ENCODE peak calls at places on chromosome 9, in five cellular contexts. Q is ovary, E is choroid plexus epithelial cell, Z is kidney, Y is dorsolateral prefrontal cortex. J is an unnamed sample.

GRCh38 chr9:114900937-114901802 is 29.2 kb downstream of the TNFSF8 start:
- DNase-seq in Y (no peak), E (peak), Z (no peak), Q (no peak), J (peak)

GRCh38 chr9:135958485-135958884 is 2.7 kb downstream of the UBAC1 start:
- DNase-seq in Y (no peak), Q (no peak), E (no peak), Z (no peak), J (no peak)

GRCh38 chr9:117365438-117365837 is 49.4 kb downstream of the ASTN2 start:
- DNase-seq in Q (no peak), E (no peak), Z (no peak), Y (no peak), J (no peak)

GRCh38 chr9:69351227-69351626 is 26.2 kb downstream of the ENTREP1 start:
- DNase-seq in E (no peak), Z (no peak), Y (no peak), Q (no peak), J (no peak)

GRCh38 chr9:127218818-127219217 is 45.8 kb upstream of the GARNL3 start:
- DNase-seq in Z (peak), Q (no peak), E (no peak), Y (no peak), J (no peak)

GRCh38 chr9:127018935-127019334 is 103.5 kb downstream of the ANGPTL2 start:
- DNase-seq in Q (no peak), Y (no peak), E (peak), Z (no peak), J (peak)

GRCh38 chr9:90432951-90433350 is 209.7 kb downstream of the DIRAS2 start:
- DNase-seq in Q (no peak), Y (no peak), E (peak), Z (no peak), J (no peak)

GRCh38 chr9:22392523-22392922 is 54.1 kb upstream of the DMRTA1 start:
- DNase-seq in Z (no peak), Q (no peak), E (no peak), Y (no peak), J (no peak)

GRCh38 chr9:134313470-134313869 is 12.8 kb upstream of the RXRA start:
- DNase-seq in Y (no peak), Q (no peak), Z (peak), E (no peak), J (no peak)

GRCh38 chr9:100856238-100856637 is 172.3 kb upstream of the PLPPR1 start:
- DNase-seq in E (no peak), Z (no peak), Y (no peak), Q (no peak), J (no peak)

GRCh38 chr9:127528407-127529251 is 77.3 kb downstream of the LRSAM1 start:
- DNase-seq in Z (no peak), E (peak), Q (no peak), Y (peak), J (no peak)

GRCh38 chr9:14316574-14317304 is 2.8 kb upstream of the NFIB start:
- DNase-seq in Z (no peak), E (no peak), Q (peak), Y (peak), J (no peak)

GRCh38 chr9:7791364-7791763 is 8.2 kb downstream of the DMAC1 start:
- DNase-seq in Z (no peak), E (no peak), Y (no peak), Q (no peak), J (no peak)

GRCh38 chr9:14180077-14180941 is 133.6 kb downstream of the NFIB start:
- DNase-seq in Z (no peak), E (no peak), Y (peak), Q (peak), J (peak)

GRCh38 chr9:116697341-116697740 is 10.2 kb downstream of the TRIM32 start:
- DNase-seq in Y (no peak), Q (no peak), Z (no peak), E (peak), J (peak)

GRCh38 chr9:19303216-19303615 is 72.7 kb downstream of the DENND4C start:
- DNase-seq in E (no peak), Q (no peak), Z (no peak), Y (no peak), J (no peak)

GRCh38 chr9:70120834-70121510 is 77.3 kb downstream of the MAMDC2 start:
- DNase-seq in Z (no peak), Y (no peak), E (peak), Q (peak), J (peak)

GRCh38 chr9:99820330-99821186 is 1.1 kb upstream of the NR4A3 start:
- DNase-seq in Y (peak), Z (peak), E (peak), Q (no peak), J (peak)

GRCh38 chr9:34694811-34695210 is 3.7 kb upstream of the CCL19 start:
- DNase-seq in E (no peak), Y (no peak), Z (no peak), Q (no peak), J (peak)

GRCh38 chr9:32264171-32264862 is 120.1 kb upstream of the ACO1 start:
- DNase-seq in E (peak), Y (no peak), Q (peak), Z (no peak), J (peak)

GRCh38 chr9:2018764-2019548 is 3.8 kb downstream of the SMARCA2 start:
- DNase-seq in Y (no peak), Z (no peak), E (no peak), Q (no peak), J (no peak)

GRCh38 chr9:131772940-131773339 is 33.1 kb upstream of the RAPGEF1 start:
- DNase-seq in Y (no peak), Z (no peak), E (no peak), Q (no peak), J (no peak)

GRCh38 chr9:70053864-70054263 is 10.2 kb downstream of the MAMDC2 start:
- DNase-seq in Q (no peak), Z (no peak), Y (no peak), E (no peak), J (peak)

GRCh38 chr9:34558911-34559615 is 30.5 kb downstream of the CNTFR start:
- DNase-seq in Q (no peak), Z (no peak), Y (no peak), E (no peak), J (no peak)

GRCh38 chr9:21974542-21975409 is 19.4 kb downstream of the CDKN2A start:
- DNase-seq in Y (no peak), Z (peak), E (peak), Q (peak), J (peak)

GRCh38 chr9:105908069-105908468 is 213.7 kb downstream of the TMEM38B start:
- DNase-seq in Y (no peak), Q (no peak), Z (no peak), E (no peak), J (no peak)

GRCh38 chr9:70945301-70945700 is 176.1 kb downstream of the TRPM3 start:
- DNase-seq in Q (no peak), Y (no peak), E (peak), Z (no peak), J (no peak)

GRCh38 chr9:122129969-122130368 is 29.6 kb downstream of the NDUFA8 start:
- DNase-seq in Y (no peak), E (no peak), Z (no peak), Q (no peak), J (no peak)

GRCh38 chr9:75152416-75152815 is 64.1 kb downstream of the OSTF1 start:
- DNase-seq in Y (no peak), Z (no peak), E (no peak), Q (no peak), J (no peak)

GRCh38 chr9:95181845-95182244 is 135.7 kb downstream of the FANCC start:
- DNase-seq in E (no peak), Y (no peak), Q (no peak), Z (no peak), J (no peak)

GRCh38 chr9:95185931-95186330 is 131.6 kb downstream of the FANCC start:
- DNase-seq in Z (no peak), Q (no peak), Y (no peak), E (no peak), J (no peak)

GRCh38 chr9:95181226-95181818 is 136.2 kb downstream of the FANCC start:
- DNase-seq in Z (no peak), E (peak), Y (no peak), Q (no peak), J (peak)

GRCh38 chr9:95177617-95178016 is 139.9 kb downstream of the FANCC start:
- DNase-seq in Q (no peak), E (no peak), Z (no peak), Y (no peak), J (no peak)

GRCh38 chr9:95182854-95183563 is 134.5 kb downstream of the FANCC start:
- DNase-seq in Z (no peak), Q (no peak), Y (no peak), E (peak), J (peak)
- TF ChIP-seq CTCF in Z (peak), Q (peak), Y (no peak), E (peak), J (peak)

GRCh38 chr9:112503170-112503569 is 16.5 kb downstream of the KIAA1958 start:
- DNase-seq in Q (no peak), Z (no peak), Y (no peak), E (no peak), J (no peak)

GRCh38 chr9:112496074-112496722 is 9.6 kb downstream of the KIAA1958 start:
- DNase-seq in Z (no peak), E (peak), Q (no peak), Y (no peak), J (no peak)

GRCh38 chr9:112502177-112502946 is 15.7 kb downstream of the KIAA1958 start:
- DNase-seq in Y (no peak), Z (no peak), E (no peak), Q (no peak), J (no peak)

GRCh38 chr9:112505083-112505482 is 18.5 kb downstream of the KIAA1958 start:
- DNase-seq in Z (no peak), Q (no peak), E (no peak), Y (no peak), J (no peak)

DNA sequence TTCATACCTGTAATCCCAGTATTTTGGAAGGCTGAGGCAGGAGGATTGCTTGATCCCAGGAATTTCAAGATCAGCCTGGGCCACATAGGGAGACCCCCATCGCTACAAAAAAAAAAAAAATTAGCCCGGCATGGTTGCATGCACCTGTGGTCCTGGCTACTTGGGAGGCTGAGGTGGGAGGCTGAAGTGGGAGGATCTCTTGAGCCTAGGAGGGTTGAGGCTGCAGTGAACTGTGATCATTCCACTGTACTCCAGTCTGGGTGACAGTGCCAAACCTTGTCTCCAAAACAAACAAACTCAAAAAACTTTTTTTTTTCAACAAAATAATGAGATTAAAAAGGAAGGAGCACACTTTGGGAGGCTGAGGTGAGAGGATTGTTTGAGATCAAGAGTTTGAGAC is 14.2 kb downstream of the KIAA1958 start:
- DNase-seq in Q (no peak), Y (no peak), E (no peak), Z (no peak), J (no peak)
- H3K4me3 ChIP-seq in Q (no peak), Y (peak), E (no peak), Z (no peak), J (no peak)

GRCh38 chr9:95025213-95026170 is 292.0 kb downstream of the FANCC start:
- DNase-seq in Q (no peak), Y (no peak), Z (peak), E (peak), J (peak)
- TF ChIP-seq CTCF in Q (no peak), Y (no peak), Z (no peak), E (peak), J (peak)

GRCh38 chr9:23826120-23826629 is at the start of gene ELAVL2:
- DNase-seq in Y (peak), Q (peak), E (peak), Z (peak), J (peak)

GRCh38 chr9:23825700-23826099 is 340 bp downstream of the ELAVL2 start:
- DNase-seq in Y (no peak), Q (no peak), E (no peak), Z (no peak), J (peak)

GRCh38 chr9:23830459-23830805 is 4.4 kb upstream of the ELAVL2 start:
- DNase-seq in Q (no peak), E (no peak), Y (no peak), Z (no peak), J (no peak)

GRCh38 chr9:23829580-23830458 is 3.8 kb upstream of the ELAVL2 start:
- DNase-seq in Y (no peak), Q (no peak), Z (no peak), E (peak), J (peak)

DNA sequence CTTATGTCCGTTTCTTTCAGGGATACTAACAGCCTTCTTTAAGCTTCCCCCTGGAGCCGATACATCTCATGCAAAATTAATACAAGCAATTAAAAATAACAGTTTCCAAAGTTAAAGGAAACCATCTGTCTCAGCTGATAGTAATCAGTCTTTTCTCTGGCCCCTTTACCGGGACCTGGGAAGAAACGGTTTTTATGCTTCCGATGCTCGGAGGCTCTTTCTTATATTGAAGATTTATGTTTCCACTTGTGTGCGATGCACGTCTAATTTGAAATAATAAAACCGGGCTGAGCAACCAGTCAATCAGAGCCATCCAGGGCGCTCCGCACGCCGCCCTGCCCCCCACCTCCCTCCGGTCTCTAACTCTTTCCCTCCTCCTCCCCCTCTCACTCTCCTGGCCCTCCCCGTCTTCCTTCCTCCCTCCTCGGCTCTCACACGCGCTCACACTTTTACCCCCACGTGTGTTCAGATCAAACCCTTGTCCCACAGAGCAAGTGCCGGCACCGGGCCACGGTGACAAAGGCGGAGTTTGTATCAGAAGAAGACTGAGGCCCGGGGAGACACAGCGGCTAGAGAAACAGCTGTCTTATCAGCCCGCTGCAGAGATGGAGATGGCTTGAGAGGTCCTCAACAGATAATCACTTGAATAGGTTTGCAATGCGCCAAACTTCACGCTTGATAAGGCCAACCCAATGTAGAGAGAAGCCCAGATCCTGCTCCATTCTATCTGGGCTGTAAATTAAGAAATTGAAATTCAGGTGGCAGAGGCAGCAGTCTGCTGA is 5.1 kb upstream of the ELAVL2 start:
- DNase-seq in E (no peak), Z (no peak), Y (no peak), Q (no peak), J (no peak)
- H3K4me3 ChIP-seq in E (no peak), Z (no peak), Y (peak), Q (no peak), J (no peak)

GRCh38 chr9:38087934-38088925 is 19.2 kb upstream of the SHB start:
- DNase-seq in Q (peak), E (peak), Z (peak), Y (peak), J (peak)
- TF ChIP-seq CTCF in Q (peak), E (peak), Z (peak), Y (peak), J (peak)

DNA sequence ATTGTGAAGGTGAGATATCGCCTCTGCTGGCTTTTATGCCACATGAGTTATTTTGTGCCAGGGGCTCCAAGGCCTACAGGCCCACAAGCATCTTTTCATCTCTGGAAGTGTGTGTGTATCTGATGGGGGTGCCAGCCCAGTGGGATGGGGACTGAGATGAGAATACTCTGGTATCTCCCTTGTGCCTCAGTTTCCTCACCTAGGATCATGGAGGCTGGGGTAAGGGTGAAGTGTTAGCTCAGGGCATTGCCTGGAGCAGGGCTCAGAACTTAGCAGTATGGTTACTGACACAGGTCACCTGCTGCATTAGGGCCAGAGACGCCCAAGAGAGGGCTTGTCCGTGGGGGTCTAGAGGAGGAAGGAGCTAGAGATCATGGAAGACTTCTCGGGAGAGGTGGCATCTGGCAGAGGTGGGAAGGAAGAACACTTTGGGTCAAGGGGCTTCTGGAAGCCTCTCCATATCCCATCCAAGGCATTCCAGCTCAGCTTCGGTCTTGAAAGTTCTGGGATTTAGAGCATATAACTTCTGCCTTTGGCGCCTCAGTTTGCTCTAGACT is 755 bp upstream of the WNK2 start:
- DNase-seq in Q (no peak), Y (no peak), Z (no peak), E (no peak), J (no peak)
- H3K4me3 ChIP-seq in Q (peak), Y (peak), Z (no peak), E (no peak), J (no peak)

GRCh38 chr9:107020040-107020530 is 157.1 kb downstream of the ZNF462 start:
- DNase-seq in Q (peak), Y (no peak), E (peak), Z (no peak), J (peak)
- TF ChIP-seq CTCF in Q (no peak), Y (no peak), E (peak), Z (no peak), J (no peak)

GRCh38 chr9:89234636-89235035 is 56.0 kb upstream of the SHC3 start:
- DNase-seq in E (no peak), Q (no peak), Z (no peak), Y (peak), J (peak)

GRCh38 chr9:89236955-89237573 is 58.4 kb upstream of the SHC3 start:
- DNase-seq in Y (no peak), E (no peak), Q (no peak), Z (no peak), J (no peak)

GRCh38 chr9:89234186-89234585 is 55.6 kb upstream of the SHC3 start:
- DNase-seq in Y (no peak), Q (no peak), E (no peak), Z (no peak), J (no peak)
- H3K4me3 ChIP-seq in Y (peak), Q (no peak), E (peak), Z (peak), J (no peak)